ENCODE peak calls at places on chromosome 13, in eight cellular contexts. V, Q, W, U, O, L, F and B are unnamed samples.

GRCh38 chr13:108213946-108214345 is 1.4 kb downstream of the LIG4 start:
- DNase-seq in V (no peak), Q (no peak), W (no peak), U (no peak), O (no peak), L (no peak), F (no peak), B (no peak)

GRCh38 chr13:42894765-42895181 is 97.3 kb downstream of the EPSTI1 start:
- DNase-seq in V (no peak), Q (no peak), W (no peak), U (no peak), O (peak), L (no peak), F (peak), B (peak)

GRCh38 chr13:29143864-29144263 is 323.7 kb downstream of the MTUS2 start:
- DNase-seq in V (no peak), Q (no peak), W (no peak), U (no peak), O (no peak), L (no peak), F (no peak), B (no peak)

GRCh38 chr13:25179011-25179410 is 6.9 kb upstream of the AMER2 start:
- DNase-seq in V (no peak), Q (no peak), W (no peak), U (peak), O (no peak), L (no peak), F (no peak), B (no peak)

GRCh38 chr13:44063881-44064280 is 184.2 kb downstream of the LACC1 start:
- DNase-seq in V (no peak), Q (no peak), W (no peak), U (no peak), O (no peak), L (no peak), F (no peak), B (no peak)

GRCh38 chr13:41465215-41465907 is 8.0 kb downstream of the RGCC start:
- DNase-seq in V (peak), Q (no peak), W (peak), U (peak), O (peak), L (no peak), F (no peak), B (peak)

GRCh38 chr13:59643906-59644626 is 519.7 kb downstream of the DIAPH3 start:
- DNase-seq in V (no peak), Q (no peak), W (no peak), U (no peak), O (no peak), L (no peak), F (no peak), B (no peak)

GRCh38 chr13:25827986-25828385 is 223.8 kb downstream of the SHISA2 start:
- DNase-seq in V (no peak), Q (no peak), W (no peak), U (no peak), O (no peak), L (no peak), F (no peak), B (no peak)

GRCh38 chr13:21338156-21338555 is 120.9 kb downstream of the ZDHHC20 start:
- DNase-seq in V (no peak), Q (no peak), W (no peak), U (no peak), O (no peak), L (no peak), F (no peak), B (no peak)

GRCh38 chr13:23509781-23510543 is 60.2 kb upstream of the TNFRSF19 start:
- DNase-seq in V (no peak), Q (no peak), W (no peak), U (no peak), O (peak), L (no peak), F (no peak), B (peak)